ENCODE peak calls at places on chromosomes 13 and 19, in seven cellular contexts. One of them, this sample, is unnamed.

GRCh38 chr19:708154-709141 is at the start of gene PALM:
- DNase-seq in hepatocyte: peak; percentile 80
- DNase-seq in left ventricle myocardium inferior: peak; percentile 48
- DNase-seq in thoracic aorta: no peak
- DNase-seq in tibial nerve: no peak
- DNase-seq in pancreas: no peak
- DNase-seq in body of pancreas: no peak
- DNase-seq in this sample: peak; percentile 38

GRCh38 chr19:31174948-31175347 is 174.3 kb downstream of the TSHZ3 start:
- DNase-seq in thoracic aorta: no peak
- DNase-seq in tibial nerve: no peak
- DNase-seq in left ventricle myocardium inferior: no peak
- DNase-seq in body of pancreas: no peak
- DNase-seq in hepatocyte: no peak
- DNase-seq in pancreas: no peak
- DNase-seq in this sample: no peak

GRCh38 chr19:29696045-29696682 is 18.9 kb downstream of the C19orf12 start:
- DNase-seq in hepatocyte: no peak
- DNase-seq in tibial nerve: no peak
- DNase-seq in pancreas: no peak
- DNase-seq in thoracic aorta: no peak
- DNase-seq in body of pancreas: no peak
- DNase-seq in left ventricle myocardium inferior: no peak
- DNase-seq in this sample: no peak

GRCh38 chr13:42028113-42028799 is 20.2 kb upstream of the DGKH start:
- DNase-seq in pancreas: no peak
- DNase-seq in left ventricle myocardium inferior: no peak
- DNase-seq in body of pancreas: no peak
- DNase-seq in tibial nerve: no peak
- DNase-seq in hepatocyte: peak; percentile 64
- DNase-seq in thoracic aorta: no peak
- DNase-seq in this sample: no peak

GRCh38 chr13:110369400-110369799 is 62.3 kb downstream of the COL4A2 start:
- DNase-seq in left ventricle myocardium inferior: no peak
- DNase-seq in thoracic aorta: no peak
- DNase-seq in hepatocyte: no peak
- DNase-seq in pancreas: no peak
- DNase-seq in body of pancreas: no peak
- DNase-seq in tibial nerve: no peak
- DNase-seq in this sample: no peak

GRCh38 chr13:51534075-51534817 is 50.0 kb upstream of the WDFY2 start:
- DNase-seq in tibial nerve: peak; percentile 19
- DNase-seq in pancreas: no peak
- DNase-seq in hepatocyte: no peak
- DNase-seq in left ventricle myocardium inferior: peak; percentile 32
- DNase-seq in thoracic aorta: no peak
- DNase-seq in body of pancreas: no peak
- DNase-seq in this sample: no peak

GRCh38 chr13:78700121-78700910 is 41.4 kb upstream of the OBI1 start:
- DNase-seq in hepatocyte: no peak
- DNase-seq in pancreas: no peak
- DNase-seq in left ventricle myocardium inferior: no peak
- DNase-seq in thoracic aorta: no peak
- DNase-seq in body of pancreas: no peak
- DNase-seq in tibial nerve: no peak
- DNase-seq in this sample: peak; percentile 40

GRCh38 chr13:26813626-26814348 is 53.2 kb upstream of the GPR12 start:
- DNase-seq in thoracic aorta: no peak
- DNase-seq in body of pancreas: no peak
- DNase-seq in hepatocyte: no peak
- DNase-seq in pancreas: no peak
- DNase-seq in left ventricle myocardium inferior: no peak
- DNase-seq in tibial nerve: no peak
- DNase-seq in this sample: no peak

GRCh38 chr13:49351871-49352270 is 92.0 kb downstream of the CAB39L start:
- DNase-seq in tibial nerve: no peak
- DNase-seq in body of pancreas: no peak
- DNase-seq in left ventricle myocardium inferior: no peak
- DNase-seq in thoracic aorta: no peak
- DNase-seq in hepatocyte: no peak
- DNase-seq in pancreas: no peak
- DNase-seq in this sample: no peak

GRCh38 chr13:72808917-72809500 is 27.1 kb downstream of the PIBF1 start:
- DNase-seq in tibial nerve: no peak
- DNase-seq in pancreas: no peak
- DNase-seq in thoracic aorta: no peak
- DNase-seq in left ventricle myocardium inferior: no peak
- DNase-seq in body of pancreas: no peak
- DNase-seq in hepatocyte: peak; percentile 8
- DNase-seq in this sample: peak; percentile 13

GRCh38 chr19:49214701-49215100 is 57.1 kb downstream of the TRPM4 start:
- DNase-seq in left ventricle myocardium inferior: no peak
- DNase-seq in thoracic aorta: no peak
- DNase-seq in body of pancreas: no peak
- DNase-seq in tibial nerve: no peak
- DNase-seq in hepatocyte: no peak
- DNase-seq in pancreas: no peak
- DNase-seq in this sample: no peak

GRCh38 chr19:4732680-4733114 is 9.1 kb upstream of the DPP9 start:
- DNase-seq in left ventricle myocardium inferior: peak; percentile 29
- DNase-seq in body of pancreas: peak; percentile 54
- DNase-seq in pancreas: no peak
- DNase-seq in tibial nerve: no peak
- DNase-seq in hepatocyte: peak; percentile 75
- DNase-seq in thoracic aorta: no peak
- DNase-seq in this sample: peak; percentile 72

GRCh38 chr13:27654816-27655215 is 33.1 kb downstream of the POLR1D start:
- DNase-seq in thoracic aorta: no peak
- DNase-seq in hepatocyte: no peak
- DNase-seq in body of pancreas: no peak
- DNase-seq in pancreas: no peak
- DNase-seq in tibial nerve: no peak
- DNase-seq in left ventricle myocardium inferior: no peak
- DNase-seq in this sample: no peak

GRCh38 chr19:19217110-19217509 is 5.4 kb downstream of the NCAN start:
- DNase-seq in tibial nerve: no peak
- DNase-seq in thoracic aorta: no peak
- DNase-seq in body of pancreas: no peak
- DNase-seq in hepatocyte: no peak
- DNase-seq in pancreas: no peak
- DNase-seq in left ventricle myocardium inferior: no peak
- DNase-seq in this sample: no peak

GRCh38 chr19:19213822-19214558 is 2.2 kb downstream of the NCAN start:
- DNase-seq in body of pancreas: no peak
- DNase-seq in hepatocyte: no peak
- DNase-seq in thoracic aorta: no peak
- DNase-seq in tibial nerve: no peak
- DNase-seq in left ventricle myocardium inferior: no peak
- DNase-seq in pancreas: no peak
- DNase-seq in this sample: no peak

GRCh38 chr19:19212866-19213265 is 1.1 kb downstream of the NCAN start:
- DNase-seq in left ventricle myocardium inferior: no peak
- DNase-seq in hepatocyte: no peak
- DNase-seq in body of pancreas: no peak
- DNase-seq in pancreas: no peak
- DNase-seq in thoracic aorta: no peak
- DNase-seq in tibial nerve: no peak
- DNase-seq in this sample: no peak

GRCh38 chr19:19215792-19216191 is 4.0 kb downstream of the NCAN start:
- DNase-seq in thoracic aorta: no peak
- DNase-seq in left ventricle myocardium inferior: no peak
- DNase-seq in tibial nerve: no peak
- DNase-seq in body of pancreas: no peak
- DNase-seq in hepatocyte: no peak
- DNase-seq in pancreas: no peak
- DNase-seq in this sample: no peak

GRCh38 chr19:19214892-19215291 is 3.1 kb downstream of the NCAN start:
- DNase-seq in hepatocyte: peak; percentile 80
- DNase-seq in tibial nerve: no peak
- DNase-seq in thoracic aorta: no peak
- DNase-seq in body of pancreas: peak; percentile 33
- DNase-seq in left ventricle myocardium inferior: no peak
- DNase-seq in pancreas: peak; percentile 74
- DNase-seq in this sample: peak; percentile 59
- H3K4me3 ChIP-seq in hepatocyte: no peak overlapping the region
- H3K4me3 ChIP-seq in tibial nerve: no peak overlapping the region
- H3K4me3 ChIP-seq in thoracic aorta: no peak overlapping the region
- H3K4me3 ChIP-seq in body of pancreas: no peak overlapping the region
- H3K4me3 ChIP-seq in left ventricle myocardium inferior: no peak overlapping the region
- H3K4me3 ChIP-seq in pancreas: no peak overlapping the region
- H3K4me3 ChIP-seq in this sample: no peak overlapping the region

GRCh38 chr19:13843104-13843921 is 33.6 kb upstream of the NANOS3 start:
- DNase-seq in hepatocyte: peak; percentile 88
- DNase-seq in body of pancreas: peak; percentile 72
- DNase-seq in left ventricle myocardium inferior: peak; percentile 56
- DNase-seq in tibial nerve: no peak
- DNase-seq in thoracic aorta: no peak
- DNase-seq in pancreas: peak; percentile 75
- DNase-seq in this sample: peak; percentile 42

GRCh38 chr19:13846533-13847032 is 30.4 kb upstream of the NANOS3 start:
- DNase-seq in pancreas: peak; percentile 78
- DNase-seq in tibial nerve: peak; percentile 54
- DNase-seq in left ventricle myocardium inferior: peak; percentile 86
- DNase-seq in hepatocyte: peak; percentile 94
- DNase-seq in thoracic aorta: peak; percentile 88
- DNase-seq in body of pancreas: peak; percentile 86
- DNase-seq in this sample: peak; percentile 95

GRCh38 chr19:13841339-13842293 is 35.3 kb upstream of the NANOS3 start:
- DNase-seq in body of pancreas: peak; percentile 77
- DNase-seq in thoracic aorta: no peak
- DNase-seq in left ventricle myocardium inferior: no peak
- DNase-seq in hepatocyte: peak; percentile 35
- DNase-seq in tibial nerve: peak; percentile 42
- DNase-seq in pancreas: peak; percentile 74
- DNase-seq in this sample: no peak

GRCh38 chr19:13842294-13843103 is 34.4 kb upstream of the NANOS3 start:
- DNase-seq in left ventricle myocardium inferior: peak; percentile 91
- DNase-seq in tibial nerve: peak; percentile 82
- DNase-seq in pancreas: peak; percentile 89
- DNase-seq in hepatocyte: peak; percentile 93
- DNase-seq in body of pancreas: peak; percentile 86
- DNase-seq in thoracic aorta: peak; percentile 70
- DNase-seq in this sample: peak; percentile 84

GRCh38 chr19:13844130-13844631 is 32.8 kb upstream of the NANOS3 start:
- DNase-seq in hepatocyte: peak; percentile 73
- DNase-seq in body of pancreas: no peak
- DNase-seq in tibial nerve: no peak
- DNase-seq in left ventricle myocardium inferior: no peak
- DNase-seq in pancreas: no peak
- DNase-seq in thoracic aorta: no peak
- DNase-seq in this sample: no peak
- H3K4me1 ChIP-seq in hepatocyte: peaks cover 64% of the 10 kb centered on the region
- H3K4me1 ChIP-seq in body of pancreas: peaks cover 71% of the 10 kb centered on the region
- H3K4me1 ChIP-seq in tibial nerve: no peaks in the 10 kb centered on the region
- H3K4me1 ChIP-seq in left ventricle myocardium inferior: peaks cover 86% of the 10 kb centered on the region
- H3K4me1 ChIP-seq in pancreas: peaks cover 40% of the 10 kb centered on the region
- H3K4me1 ChIP-seq in thoracic aorta: peaks cover 28% of the 10 kb centered on the region
- H3K4me1 ChIP-seq in this sample: peaks cover 37% of the 10 kb centered on the region

DNA sequence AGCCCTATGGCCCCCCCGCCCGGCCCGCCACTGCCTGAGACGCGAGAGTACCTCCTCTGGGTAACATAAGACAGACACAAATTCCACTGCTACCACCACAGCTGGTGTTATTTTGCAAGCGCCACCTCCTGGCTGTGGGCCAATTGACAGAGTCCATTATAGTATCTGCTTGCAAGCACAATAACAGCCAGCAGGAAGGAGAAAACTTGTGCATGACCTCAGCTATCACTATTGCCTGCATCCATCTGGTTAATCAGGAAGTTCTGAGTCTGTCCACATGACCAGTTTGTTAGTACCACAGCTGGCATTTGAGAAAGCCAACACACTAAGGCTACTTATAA is 25.3 kb upstream of the OR10H2 start:
- DNase-seq in tibial nerve: peak; percentile 85
- DNase-seq in pancreas: peak; percentile 74
- DNase-seq in thoracic aorta: no peak
- DNase-seq in hepatocyte: no peak
- DNase-seq in body of pancreas: peak; percentile 67
- DNase-seq in left ventricle myocardium inferior: peak; percentile 79
- DNase-seq in this sample: no peak
- TF ChIP-seq CTCF in tibial nerve: no peak
- TF ChIP-seq CTCF in pancreas: no peak
- TF ChIP-seq CTCF in thoracic aorta: no peak
- TF ChIP-seq CTCF in hepatocyte: no peak
- TF ChIP-seq CTCF in body of pancreas: no peak
- TF ChIP-seq CTCF in left ventricle myocardium inferior: no peak
- TF ChIP-seq CTCF in this sample: no peak

GRCh38 chr19:44949550-44949949 is 3.7 kb downstream of the APOC2 start:
- DNase-seq in body of pancreas: no peak
- DNase-seq in tibial nerve: no peak
- DNase-seq in pancreas: no peak
- DNase-seq in hepatocyte: no peak
- DNase-seq in left ventricle myocardium inferior: no peak
- DNase-seq in thoracic aorta: no peak
- DNase-seq in this sample: no peak

GRCh38 chr19:44943801-44944249 is 1.8 kb downstream of the APOC4 start:
- DNase-seq in tibial nerve: peak; percentile 41
- DNase-seq in left ventricle myocardium inferior: peak; percentile 37
- DNase-seq in thoracic aorta: no peak
- DNase-seq in pancreas: no peak
- DNase-seq in body of pancreas: no peak
- DNase-seq in hepatocyte: no peak
- DNase-seq in this sample: no peak

GRCh38 chr19:44948237-44948636 is 2.4 kb downstream of the APOC2 start:
- DNase-seq in tibial nerve: no peak
- DNase-seq in left ventricle myocardium inferior: no peak
- DNase-seq in pancreas: no peak
- DNase-seq in body of pancreas: no peak
- DNase-seq in thoracic aorta: no peak
- DNase-seq in hepatocyte: peak; percentile 22
- DNase-seq in this sample: no peak

GRCh38 chr19:44948763-44949374 is 3.0 kb downstream of the APOC2 start:
- DNase-seq in thoracic aorta: no peak
- DNase-seq in left ventricle myocardium inferior: no peak
- DNase-seq in tibial nerve: no peak
- DNase-seq in body of pancreas: no peak
- DNase-seq in pancreas: no peak
- DNase-seq in hepatocyte: no peak
- DNase-seq in this sample: no peak

DNA sequence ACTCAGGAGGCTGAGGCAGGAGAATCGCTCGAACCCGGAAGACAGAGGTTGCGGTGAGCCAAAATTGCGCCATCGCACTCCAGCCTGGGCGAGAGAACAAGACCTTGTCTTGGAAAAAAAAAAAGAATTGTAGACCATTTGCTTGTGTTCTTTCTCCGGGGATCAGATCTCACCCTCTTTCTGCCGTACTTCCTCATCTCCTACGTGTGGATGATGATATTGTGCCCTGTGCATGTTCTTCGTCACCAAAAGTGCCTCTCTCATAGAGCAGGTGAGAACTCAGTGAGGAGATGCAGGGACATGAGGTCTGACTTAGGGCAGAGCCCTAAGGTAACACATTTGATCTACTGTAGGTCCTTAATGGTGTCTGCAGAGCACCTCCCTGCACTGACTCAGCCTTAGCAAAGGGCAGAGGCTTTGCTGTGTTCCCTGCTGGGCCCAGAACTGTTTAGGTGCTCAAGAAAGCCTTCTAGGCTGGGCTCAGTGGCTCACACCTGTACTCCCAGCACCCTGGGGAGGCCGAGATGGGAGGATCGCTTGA is 1.3 kb downstream of the APOC2 start:
- DNase-seq in body of pancreas: no peak
- DNase-seq in hepatocyte: no peak
- DNase-seq in left ventricle myocardium inferior: no peak
- DNase-seq in tibial nerve: no peak
- DNase-seq in pancreas: no peak
- DNase-seq in thoracic aorta: no peak
- DNase-seq in this sample: no peak
- H3K4me3 ChIP-seq in body of pancreas: no peak overlapping the region
- H3K4me3 ChIP-seq in hepatocyte: no peak overlapping the region
- H3K4me3 ChIP-seq in left ventricle myocardium inferior: no peak overlapping the region
- H3K4me3 ChIP-seq in tibial nerve: no peak overlapping the region
- H3K4me3 ChIP-seq in pancreas: no peak overlapping the region
- H3K4me3 ChIP-seq in thoracic aorta: no peak overlapping the region
- H3K4me3 ChIP-seq in this sample: no peak overlapping the region

This sample was measured in cardiac muscle cell.